ENCODE peak calls at places on chromosomes 5 and 9, in four cellular contexts. K is CD8-positive, alpha-beta T cell; X is choroid plexus epithelial cell; L is lung. J is an unnamed sample.

GRCh38 chr5:32299059-32299677 is 13.6 kb downstream of the MTMR12 start:
- DNase-seq in X (no peak), K (no peak), L (no peak), J (no peak)

GRCh38 chr9:91089405-91090131 is 272.1 kb downstream of the AUH start:
- DNase-seq in X (peak), K (no peak), L (no peak), J (peak)

GRCh38 chr5:79856456-79857055 is 134.5 kb downstream of the MTX3 start:
- DNase-seq in X (no peak), L (no peak), K (no peak), J (no peak)

GRCh38 chr9:134343637-134344036 is 17.4 kb downstream of the RXRA start:
- DNase-seq in L (no peak), X (no peak), K (no peak), J (no peak)

GRCh38 chr9:995776-996175 is 19.3 kb downstream of the DMRT3 start:
- DNase-seq in X (no peak), L (no peak), K (no peak), J (peak)

GRCh38 chr9:120366646-120367019 is 213.3 kb downstream of the CDK5RAP2 start:
- DNase-seq in L (peak), X (peak), K (no peak), J (peak)

GRCh38 chr5:157485811-157486739 is 26.1 kb downstream of the NIPAL4 start:
- DNase-seq in X (no peak), L (no peak), K (no peak), J (no peak)

GRCh38 chr5:127975961-127976360 is 107.6 kb upstream of the SLC12A2 start:
- DNase-seq in X (no peak), K (no peak), L (no peak), J (no peak)

GRCh38 chr5:13878357-13878756 is 66.1 kb downstream of the DNAH5 start:
- DNase-seq in K (no peak), X (no peak), L (no peak), J (no peak)

GRCh38 chr5:68015381-68015780 is 200.2 kb upstream of the PIK3R1 start:
- DNase-seq in X (no peak), L (no peak), K (no peak), J (no peak)

GRCh38 chr9:114973216-114973615 is 42.8 kb upstream of the TNFSF8 start:
- DNase-seq in L (no peak), K (no peak), X (no peak), J (no peak)

GRCh38 chr9:114968710-114969109 is 38.3 kb upstream of the TNFSF8 start:
- DNase-seq in L (no peak), X (peak), K (no peak), J (peak)

GRCh38 chr9:114965565-114965964 is 35.2 kb upstream of the TNFSF8 start:
- DNase-seq in X (no peak), K (no peak), L (no peak), J (no peak)

GRCh38 chr9:114972510-114972909 is 42.1 kb upstream of the TNFSF8 start:
- DNase-seq in K (no peak), L (no peak), X (no peak), J (no peak)

DNA sequence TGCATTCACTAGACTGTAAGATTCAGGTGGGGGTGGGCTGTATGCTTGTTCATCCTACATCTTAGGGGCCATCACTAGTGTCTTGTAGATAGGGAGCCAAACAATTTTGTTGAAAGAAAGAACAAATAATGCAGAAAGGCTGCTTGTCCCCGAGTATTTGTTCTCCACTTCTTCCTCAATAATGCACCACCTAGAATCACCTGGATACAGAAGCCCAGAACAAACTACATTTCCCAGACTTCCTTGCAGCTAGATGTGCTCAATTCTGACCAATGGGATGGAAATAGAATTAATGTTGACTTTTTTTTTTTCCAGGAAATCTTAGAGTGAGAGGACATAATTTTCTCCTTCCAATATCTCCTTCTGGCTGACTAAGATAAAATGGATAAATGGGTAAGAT is 38.9 kb upstream of the TNFSF8 start:
- DNase-seq in X (peak), L (no peak), K (no peak), J (no peak)
- TF ChIP-seq CTCF in X (no peak), L (no peak), K (no peak), J (no peak)

DNA sequence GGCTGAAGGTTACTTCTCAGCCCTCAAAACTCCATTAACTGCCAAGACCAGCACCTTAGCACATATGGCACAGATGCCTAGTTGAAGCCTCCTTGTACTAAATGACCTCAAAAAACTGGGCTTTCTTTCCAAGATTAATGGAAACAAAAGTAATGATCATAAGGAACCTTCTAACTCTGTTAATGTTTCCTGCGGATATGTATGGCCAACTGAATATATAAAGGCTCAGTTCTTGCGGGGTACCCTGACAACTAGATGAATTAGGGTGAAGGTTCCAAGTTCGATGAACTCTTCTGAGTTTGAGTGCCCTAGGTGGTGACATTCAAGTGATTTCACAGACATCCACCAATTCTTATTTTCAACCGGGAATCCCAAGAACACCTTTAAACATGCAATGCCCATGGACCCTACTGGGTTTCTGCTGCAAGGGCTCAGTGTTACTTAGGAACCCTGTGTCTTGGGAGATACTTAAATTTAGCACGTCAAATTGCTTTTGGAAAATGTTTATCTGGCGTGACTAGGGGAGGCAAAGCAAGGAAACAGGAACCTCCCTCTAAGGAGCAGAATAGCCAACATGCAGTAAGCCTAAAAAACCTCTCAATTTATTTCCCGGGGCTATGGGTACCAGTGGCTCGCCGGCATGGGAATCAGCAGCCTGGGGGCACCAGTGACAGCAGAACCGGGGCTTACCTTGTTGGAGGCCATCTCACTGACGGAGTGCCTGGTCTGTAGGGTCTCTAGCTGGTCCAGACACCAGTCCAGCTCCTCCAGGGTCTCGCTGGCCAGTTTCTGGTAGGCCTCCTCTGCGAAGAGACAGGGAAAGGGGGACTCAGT is 455.5 kb downstream of the RAB3C start:
- DNase-seq in K (no peak), L (no peak), X (peak), J (no peak)
- TF ChIP-seq CTCF in K (no peak), L (no peak), X (peak), J (no peak)

GRCh38 chr9:112717669-112718331 is at the start of gene INIP:
- DNase-seq in K (peak), X (peak), L (peak), J (peak)
- TF ChIP-seq CTCF in K (no peak), X (peak), L (no peak), J (peak)

GRCh38 chr5:126488362-126489065 is 65.3 kb downstream of the GRAMD2B start:
- DNase-seq in K (no peak), L (no peak), X (no peak), J (no peak)

GRCh38 chr5:126492939-126493338 is 69.7 kb downstream of the GRAMD2B start:
- DNase-seq in K (no peak), L (no peak), X (peak), J (peak)

GRCh38 chr5:126486332-126486731 is 63.1 kb downstream of the GRAMD2B start:
- DNase-seq in L (no peak), X (no peak), K (no peak), J (no peak)

GRCh38 chr5:126487596-126487995 is 64.4 kb downstream of the GRAMD2B start:
- DNase-seq in K (no peak), L (no peak), X (no peak), J (no peak)

GRCh38 chr5:126490167-126490937 is 67.1 kb downstream of the GRAMD2B start:
- DNase-seq in K (no peak), X (peak), L (no peak), J (no peak)
- TF ChIP-seq CTCF in K (no peak), X (peak), L (no peak), J (no peak)

J was measured in MCF 10A.